ENCODE peak calls at places on chromosomes 1 and 21, in eight cellular contexts. One of them, this sample, is unnamed.

GRCh38 chr21:34889287-34889536 is 159.9 kb downstream of the RUNX1 start:
- DNase-seq in Daoy: peak
- DNase-seq in thoracic aorta: no peak
- DNase-seq in RPMI8226: peak
- DNase-seq in HuH-7: peak
- DNase-seq in stimulated activated naive CD4-positive, alpha-beta T cell treated with Interleukin-2 at 50 U/mL for 16 hours: peak
- DNase-seq in stimulated activated CD8-positive, alpha-beta memory T cell treated with anti-CD3 and anti-CD28 coated beads, Interleukin-4, amount 100 ng/mL, for 4 hours: peak
- DNase-seq in BE2C: no peak
- DNase-seq in this sample: peak

GRCh38 chr1:220733090-220733569 is 15.0 kb upstream of the MTARC2 start:
- DNase-seq in Daoy: peak
- DNase-seq in thoracic aorta: peak
- DNase-seq in RPMI8226: peak
- DNase-seq in HuH-7: peak
- DNase-seq in stimulated activated naive CD4-positive, alpha-beta T cell treated with Interleukin-2 at 50 U/mL for 16 hours: peak
- DNase-seq in stimulated activated CD8-positive, alpha-beta memory T cell treated with anti-CD3 and anti-CD28 coated beads, Interleukin-4, amount 100 ng/mL, for 4 hours: peak
- DNase-seq in BE2C: peak
- DNase-seq in this sample: peak

GRCh38 chr1:200260587-200261335 is 149.1 kb downstream of the ZNF281 start:
- DNase-seq in Daoy: no peak
- DNase-seq in thoracic aorta: no peak
- DNase-seq in RPMI8226: no peak
- DNase-seq in HuH-7: no peak
- DNase-seq in stimulated activated naive CD4-positive, alpha-beta T cell treated with Interleukin-2 at 50 U/mL for 16 hours: no peak
- DNase-seq in stimulated activated CD8-positive, alpha-beta memory T cell treated with anti-CD3 and anti-CD28 coated beads, Interleukin-4, amount 100 ng/mL, for 4 hours: no peak
- DNase-seq in BE2C: no peak
- DNase-seq in this sample: no peak

GRCh38 chr1:84272401-84272800 is 29.1 kb upstream of the SAMD13 start:
- DNase-seq in Daoy: no peak
- DNase-seq in thoracic aorta: no peak
- DNase-seq in RPMI8226: no peak
- DNase-seq in HuH-7: no peak
- DNase-seq in stimulated activated naive CD4-positive, alpha-beta T cell treated with Interleukin-2 at 50 U/mL for 16 hours: no peak
- DNase-seq in stimulated activated CD8-positive, alpha-beta memory T cell treated with anti-CD3 and anti-CD28 coated beads, Interleukin-4, amount 100 ng/mL, for 4 hours: no peak
- DNase-seq in BE2C: no peak
- DNase-seq in this sample: no peak

GRCh38 chr1:210940081-210940617 is 193.8 kb downstream of the KCNH1 start:
- DNase-seq in Daoy: no peak
- DNase-seq in thoracic aorta: no peak
- DNase-seq in RPMI8226: no peak
- DNase-seq in HuH-7: no peak
- DNase-seq in stimulated activated naive CD4-positive, alpha-beta T cell treated with Interleukin-2 at 50 U/mL for 16 hours: no peak
- DNase-seq in stimulated activated CD8-positive, alpha-beta memory T cell treated with anti-CD3 and anti-CD28 coated beads, Interleukin-4, amount 100 ng/mL, for 4 hours: no peak
- DNase-seq in BE2C: no peak
- DNase-seq in this sample: no peak

GRCh38 chr1:70628973-70629372 is 217.9 kb downstream of the CTH start:
- DNase-seq in Daoy: no peak
- DNase-seq in thoracic aorta: no peak
- DNase-seq in RPMI8226: no peak
- DNase-seq in HuH-7: no peak
- DNase-seq in stimulated activated naive CD4-positive, alpha-beta T cell treated with Interleukin-2 at 50 U/mL for 16 hours: no peak
- DNase-seq in stimulated activated CD8-positive, alpha-beta memory T cell treated with anti-CD3 and anti-CD28 coated beads, Interleukin-4, amount 100 ng/mL, for 4 hours: no peak
- DNase-seq in BE2C: no peak
- DNase-seq in this sample: no peak

GRCh38 chr1:46061146-46061545 is 71.3 kb downstream of the PIK3R3 start:
- DNase-seq in Daoy: no peak
- DNase-seq in thoracic aorta: no peak
- DNase-seq in RPMI8226: no peak
- DNase-seq in HuH-7: no peak
- DNase-seq in stimulated activated naive CD4-positive, alpha-beta T cell treated with Interleukin-2 at 50 U/mL for 16 hours: no peak
- DNase-seq in stimulated activated CD8-positive, alpha-beta memory T cell treated with anti-CD3 and anti-CD28 coated beads, Interleukin-4, amount 100 ng/mL, for 4 hours: no peak
- DNase-seq in BE2C: no peak
- DNase-seq in this sample: no peak

GRCh38 chr1:163170331-163170730 is 32.4 kb downstream of the RGS5 start:
- DNase-seq in Daoy: no peak
- DNase-seq in thoracic aorta: no peak
- DNase-seq in RPMI8226: no peak
- DNase-seq in HuH-7: no peak
- DNase-seq in stimulated activated naive CD4-positive, alpha-beta T cell treated with Interleukin-2 at 50 U/mL for 16 hours: no peak
- DNase-seq in stimulated activated CD8-positive, alpha-beta memory T cell treated with anti-CD3 and anti-CD28 coated beads, Interleukin-4, amount 100 ng/mL, for 4 hours: no peak
- DNase-seq in BE2C: no peak
- DNase-seq in this sample: no peak

GRCh38 chr1:200306954-200307754 is 102.7 kb downstream of the ZNF281 start:
- DNase-seq in Daoy: peak
- DNase-seq in thoracic aorta: no peak
- DNase-seq in RPMI8226: peak
- DNase-seq in HuH-7: peak
- DNase-seq in stimulated activated naive CD4-positive, alpha-beta T cell treated with Interleukin-2 at 50 U/mL for 16 hours: no peak
- DNase-seq in stimulated activated CD8-positive, alpha-beta memory T cell treated with anti-CD3 and anti-CD28 coated beads, Interleukin-4, amount 100 ng/mL, for 4 hours: no peak
- DNase-seq in BE2C: no peak
- DNase-seq in this sample: peak

GRCh38 chr1:208668991-208669390 is 424.8 kb upstream of the PLXNA2 start:
- DNase-seq in Daoy: no peak
- DNase-seq in thoracic aorta: no peak
- DNase-seq in RPMI8226: no peak
- DNase-seq in HuH-7: peak
- DNase-seq in stimulated activated naive CD4-positive, alpha-beta T cell treated with Interleukin-2 at 50 U/mL for 16 hours: no peak
- DNase-seq in stimulated activated CD8-positive, alpha-beta memory T cell treated with anti-CD3 and anti-CD28 coated beads, Interleukin-4, amount 100 ng/mL, for 4 hours: no peak
- DNase-seq in BE2C: no peak
- DNase-seq in this sample: no peak

GRCh38 chr21:21612446-21612845 is 614.2 kb downstream of the NCAM2 start:
- DNase-seq in Daoy: no peak
- DNase-seq in thoracic aorta: no peak
- DNase-seq in RPMI8226: no peak
- DNase-seq in HuH-7: no peak
- DNase-seq in stimulated activated naive CD4-positive, alpha-beta T cell treated with Interleukin-2 at 50 U/mL for 16 hours: no peak
- DNase-seq in stimulated activated CD8-positive, alpha-beta memory T cell treated with anti-CD3 and anti-CD28 coated beads, Interleukin-4, amount 100 ng/mL, for 4 hours: no peak
- DNase-seq in BE2C: no peak
- DNase-seq in this sample: peak

GRCh38 chr1:245986404-245987221 is 520.5 kb downstream of the SMYD3 start:
- DNase-seq in Daoy: peak
- DNase-seq in thoracic aorta: no peak
- DNase-seq in RPMI8226: no peak
- DNase-seq in HuH-7: no peak
- DNase-seq in stimulated activated naive CD4-positive, alpha-beta T cell treated with Interleukin-2 at 50 U/mL for 16 hours: no peak
- DNase-seq in stimulated activated CD8-positive, alpha-beta memory T cell treated with anti-CD3 and anti-CD28 coated beads, Interleukin-4, amount 100 ng/mL, for 4 hours: no peak
- DNase-seq in BE2C: no peak
- DNase-seq in this sample: no peak

GRCh38 chr1:26541816-26542711 is 12.5 kb downstream of the RPS6KA1 start:
- DNase-seq in Daoy: peak
- DNase-seq in thoracic aorta: peak
- DNase-seq in RPMI8226: peak
- DNase-seq in HuH-7: peak
- DNase-seq in stimulated activated naive CD4-positive, alpha-beta T cell treated with Interleukin-2 at 50 U/mL for 16 hours: peak
- DNase-seq in stimulated activated CD8-positive, alpha-beta memory T cell treated with anti-CD3 and anti-CD28 coated beads, Interleukin-4, amount 100 ng/mL, for 4 hours: peak
- DNase-seq in BE2C: peak
- DNase-seq in this sample: no peak

GRCh38 chr1:93704063-93704462 is 22.4 kb upstream of the BCAR3 start:
- DNase-seq in Daoy: no peak
- DNase-seq in thoracic aorta: no peak
- DNase-seq in RPMI8226: no peak
- DNase-seq in HuH-7: no peak
- DNase-seq in stimulated activated naive CD4-positive, alpha-beta T cell treated with Interleukin-2 at 50 U/mL for 16 hours: no peak
- DNase-seq in stimulated activated CD8-positive, alpha-beta memory T cell treated with anti-CD3 and anti-CD28 coated beads, Interleukin-4, amount 100 ng/mL, for 4 hours: no peak
- DNase-seq in BE2C: no peak
- DNase-seq in this sample: no peak

GRCh38 chr1:77643456-77643855 is 39.0 kb downstream of the ZZZ3 start:
- DNase-seq in Daoy: no peak
- DNase-seq in thoracic aorta: no peak
- DNase-seq in RPMI8226: no peak
- DNase-seq in HuH-7: no peak
- DNase-seq in stimulated activated naive CD4-positive, alpha-beta T cell treated with Interleukin-2 at 50 U/mL for 16 hours: no peak
- DNase-seq in stimulated activated CD8-positive, alpha-beta memory T cell treated with anti-CD3 and anti-CD28 coated beads, Interleukin-4, amount 100 ng/mL, for 4 hours: no peak
- DNase-seq in BE2C: no peak
- DNase-seq in this sample: no peak

GRCh38 chr1:31617917-31618746 is 643 bp downstream of the HCRTR1 start:
- DNase-seq in Daoy: peak
- DNase-seq in thoracic aorta: no peak
- DNase-seq in RPMI8226: peak
- DNase-seq in HuH-7: peak
- DNase-seq in stimulated activated naive CD4-positive, alpha-beta T cell treated with Interleukin-2 at 50 U/mL for 16 hours: peak
- DNase-seq in stimulated activated CD8-positive, alpha-beta memory T cell treated with anti-CD3 and anti-CD28 coated beads, Interleukin-4, amount 100 ng/mL, for 4 hours: no peak
- DNase-seq in BE2C: peak
- DNase-seq in this sample: no peak

GRCh38 chr21:44282370-44282769 is 3.3 kb upstream of the AIRE start:
- DNase-seq in Daoy: no peak
- DNase-seq in thoracic aorta: no peak
- DNase-seq in RPMI8226: no peak
- DNase-seq in HuH-7: no peak
- DNase-seq in stimulated activated naive CD4-positive, alpha-beta T cell treated with Interleukin-2 at 50 U/mL for 16 hours: no peak
- DNase-seq in stimulated activated CD8-positive, alpha-beta memory T cell treated with anti-CD3 and anti-CD28 coated beads, Interleukin-4, amount 100 ng/mL, for 4 hours: no peak
- DNase-seq in BE2C: no peak
- DNase-seq in this sample: no peak

GRCh38 chr1:117540532-117540931 is 65.3 kb upstream of the TENT5C start:
- DNase-seq in Daoy: no peak
- DNase-seq in thoracic aorta: no peak
- DNase-seq in RPMI8226: no peak
- DNase-seq in HuH-7: no peak
- DNase-seq in stimulated activated naive CD4-positive, alpha-beta T cell treated with Interleukin-2 at 50 U/mL for 16 hours: no peak
- DNase-seq in stimulated activated CD8-positive, alpha-beta memory T cell treated with anti-CD3 and anti-CD28 coated beads, Interleukin-4, amount 100 ng/mL, for 4 hours: no peak
- DNase-seq in BE2C: no peak
- DNase-seq in this sample: no peak

This sample was measured in SW 1271.